ENCODE peak calls at places on chromosome 19, in four cellular contexts. One of them, this sample, is unnamed.

GRCh38 chr19:3687774-3688706 is 12.2 kb downstream of the PIP5K1C start:
- DNase-seq in esophagus squamous epithelium: no peak
- DNase-seq in mesothelial cell of epicardium: no peak
- DNase-seq in activated T-helper 1 cell treated with anti-CD3 and anti-CD28 coated beads, Interleukin-2, amount 50 U/mL, for 16 hours: no peak
- DNase-seq in this sample: no peak

GRCh38 chr19:38387550-38388309 is at the start of gene GGN:
- DNase-seq in esophagus squamous epithelium: peak; percentile 35
- DNase-seq in mesothelial cell of epicardium: peak; percentile 89
- DNase-seq in activated T-helper 1 cell treated with anti-CD3 and anti-CD28 coated beads, Interleukin-2, amount 50 U/mL, for 16 hours: peak; percentile 63
- DNase-seq in this sample: no peak

GRCh38 chr19:6108721-6109633 is 1.3 kb downstream of the RFX2 start:
- DNase-seq in esophagus squamous epithelium: no peak
- DNase-seq in mesothelial cell of epicardium: no peak
- DNase-seq in activated T-helper 1 cell treated with anti-CD3 and anti-CD28 coated beads, Interleukin-2, amount 50 U/mL, for 16 hours: peak; percentile 44
- DNase-seq in this sample: no peak

GRCh38 chr19:2329162-2329505 is 650 bp downstream of the SPPL2B start:
- DNase-seq in esophagus squamous epithelium: no peak
- DNase-seq in mesothelial cell of epicardium: no peak
- DNase-seq in activated T-helper 1 cell treated with anti-CD3 and anti-CD28 coated beads, Interleukin-2, amount 50 U/mL, for 16 hours: no peak
- DNase-seq in this sample: no peak

GRCh38 chr19:16896913-16897571 is 8.2 kb downstream of the F2RL3 start:
- DNase-seq in esophagus squamous epithelium: peak; percentile 98
- DNase-seq in mesothelial cell of epicardium: peak; percentile 83
- DNase-seq in activated T-helper 1 cell treated with anti-CD3 and anti-CD28 coated beads, Interleukin-2, amount 50 U/mL, for 16 hours: peak; percentile 42
- DNase-seq in this sample: no peak

GRCh38 chr19:7926727-7927604 is 1.0 kb upstream of the CTXN1 start:
- DNase-seq in esophagus squamous epithelium: no peak
- DNase-seq in mesothelial cell of epicardium: no peak
- DNase-seq in activated T-helper 1 cell treated with anti-CD3 and anti-CD28 coated beads, Interleukin-2, amount 50 U/mL, for 16 hours: no peak
- DNase-seq in this sample: no peak

GRCh38 chr19:37779139-37780035 is at the start of gene ZNF573:
- DNase-seq in esophagus squamous epithelium: peak; percentile 34
- DNase-seq in mesothelial cell of epicardium: peak; percentile 66
- DNase-seq in activated T-helper 1 cell treated with anti-CD3 and anti-CD28 coated beads, Interleukin-2, amount 50 U/mL, for 16 hours: peak; percentile 57
- DNase-seq in this sample: peak; percentile 63

GRCh38 chr19:35870798-35871197 is 2.4 kb downstream of the APLP1 start:
- DNase-seq in esophagus squamous epithelium: no peak
- DNase-seq in mesothelial cell of epicardium: no peak
- DNase-seq in activated T-helper 1 cell treated with anti-CD3 and anti-CD28 coated beads, Interleukin-2, amount 50 U/mL, for 16 hours: no peak
- DNase-seq in this sample: no peak

GRCh38 chr19:17107546-17108452 is 32.2 kb downstream of the MYO9B start:
- DNase-seq in esophagus squamous epithelium: no peak
- DNase-seq in mesothelial cell of epicardium: no peak
- DNase-seq in activated T-helper 1 cell treated with anti-CD3 and anti-CD28 coated beads, Interleukin-2, amount 50 U/mL, for 16 hours: no peak
- DNase-seq in this sample: peak; percentile 35

GRCh38 chr19:43465468-43466120 is at the start of gene LYPD3:
- DNase-seq in esophagus squamous epithelium: no peak
- DNase-seq in mesothelial cell of epicardium: no peak
- DNase-seq in activated T-helper 1 cell treated with anti-CD3 and anti-CD28 coated beads, Interleukin-2, amount 50 U/mL, for 16 hours: no peak
- DNase-seq in this sample: no peak

GRCh38 chr19:947707-948533 is 22.1 kb downstream of the ARID3A start:
- DNase-seq in esophagus squamous epithelium: peak; percentile 54
- DNase-seq in mesothelial cell of epicardium: no peak
- DNase-seq in activated T-helper 1 cell treated with anti-CD3 and anti-CD28 coated beads, Interleukin-2, amount 50 U/mL, for 16 hours: no peak
- DNase-seq in this sample: peak; percentile 34

GRCh38 chr19:45825263-45825605 is 10.1 kb upstream of the RSPH6A start:
- DNase-seq in esophagus squamous epithelium: no peak
- DNase-seq in mesothelial cell of epicardium: no peak
- DNase-seq in activated T-helper 1 cell treated with anti-CD3 and anti-CD28 coated beads, Interleukin-2, amount 50 U/mL, for 16 hours: no peak
- DNase-seq in this sample: no peak

GRCh38 chr19:32273483-32273882 is 71.9 kb upstream of the ZNF507 start:
- DNase-seq in esophagus squamous epithelium: no peak
- DNase-seq in mesothelial cell of epicardium: no peak
- DNase-seq in activated T-helper 1 cell treated with anti-CD3 and anti-CD28 coated beads, Interleukin-2, amount 50 U/mL, for 16 hours: no peak
- DNase-seq in this sample: no peak

GRCh38 chr19:24040621-24041020 is 46.4 kb upstream of the ZNF254 start:
- DNase-seq in esophagus squamous epithelium: no peak
- DNase-seq in mesothelial cell of epicardium: no peak
- DNase-seq in activated T-helper 1 cell treated with anti-CD3 and anti-CD28 coated beads, Interleukin-2, amount 50 U/mL, for 16 hours: no peak
- DNase-seq in this sample: no peak

GRCh38 chr19:32201661-32202060 is 143.7 kb upstream of the ZNF507 start:
- DNase-seq in esophagus squamous epithelium: no peak
- DNase-seq in mesothelial cell of epicardium: no peak
- DNase-seq in activated T-helper 1 cell treated with anti-CD3 and anti-CD28 coated beads, Interleukin-2, amount 50 U/mL, for 16 hours: no peak
- DNase-seq in this sample: no peak

GRCh38 chr19:41893899-41894298 is 10.9 kb downstream of the ARHGEF1 start:
- DNase-seq in esophagus squamous epithelium: no peak
- DNase-seq in mesothelial cell of epicardium: no peak
- DNase-seq in activated T-helper 1 cell treated with anti-CD3 and anti-CD28 coated beads, Interleukin-2, amount 50 U/mL, for 16 hours: no peak
- DNase-seq in this sample: no peak

GRCh38 chr19:16371540-16371986 is 46.9 kb downstream of the KLF2 start:
- DNase-seq in esophagus squamous epithelium: peak; percentile 58
- DNase-seq in mesothelial cell of epicardium: no peak
- DNase-seq in activated T-helper 1 cell treated with anti-CD3 and anti-CD28 coated beads, Interleukin-2, amount 50 U/mL, for 16 hours: peak; percentile 78
- DNase-seq in this sample: no peak

GRCh38 chr19:28881616-28882015 is 331.3 kb downstream of the UQCRFS1 start:
- DNase-seq in esophagus squamous epithelium: no peak
- DNase-seq in mesothelial cell of epicardium: no peak
- DNase-seq in activated T-helper 1 cell treated with anti-CD3 and anti-CD28 coated beads, Interleukin-2, amount 50 U/mL, for 16 hours: no peak
- DNase-seq in this sample: no peak

GRCh38 chr19:751501-752341 is 809 bp downstream of the MISP start:
- DNase-seq in esophagus squamous epithelium: no peak
- DNase-seq in mesothelial cell of epicardium: no peak
- DNase-seq in activated T-helper 1 cell treated with anti-CD3 and anti-CD28 coated beads, Interleukin-2, amount 50 U/mL, for 16 hours: no peak
- DNase-seq in this sample: no peak

GRCh38 chr19:5913739-5914357 is at the start of gene CAPS:
- DNase-seq in esophagus squamous epithelium: no peak
- DNase-seq in mesothelial cell of epicardium: no peak
- DNase-seq in activated T-helper 1 cell treated with anti-CD3 and anti-CD28 coated beads, Interleukin-2, amount 50 U/mL, for 16 hours: no peak
- DNase-seq in this sample: no peak

GRCh38 chr19:50820086-50820485 is 3.5 kb downstream of the KLK1 start:
- DNase-seq in esophagus squamous epithelium: no peak
- DNase-seq in mesothelial cell of epicardium: no peak
- DNase-seq in activated T-helper 1 cell treated with anti-CD3 and anti-CD28 coated beads, Interleukin-2, amount 50 U/mL, for 16 hours: no peak
- DNase-seq in this sample: no peak

GRCh38 chr19:2491130-2491801 is 15.3 kb downstream of the GADD45B start:
- DNase-seq in esophagus squamous epithelium: no peak
- DNase-seq in mesothelial cell of epicardium: no peak
- DNase-seq in activated T-helper 1 cell treated with anti-CD3 and anti-CD28 coated beads, Interleukin-2, amount 50 U/mL, for 16 hours: no peak
- DNase-seq in this sample: no peak

GRCh38 chr19:53912653-53913052 is 3.6 kb downstream of the CACNG7 start:
- DNase-seq in esophagus squamous epithelium: no peak
- DNase-seq in mesothelial cell of epicardium: no peak
- DNase-seq in activated T-helper 1 cell treated with anti-CD3 and anti-CD28 coated beads, Interleukin-2, amount 50 U/mL, for 16 hours: no peak
- DNase-seq in this sample: no peak

GRCh38 chr19:11673608-11674041 is 65.1 kb downstream of the ZNF823 start:
- DNase-seq in esophagus squamous epithelium: no peak
- DNase-seq in mesothelial cell of epicardium: peak; percentile 39
- DNase-seq in activated T-helper 1 cell treated with anti-CD3 and anti-CD28 coated beads, Interleukin-2, amount 50 U/mL, for 16 hours: no peak
- DNase-seq in this sample: no peak

GRCh38 chr19:11451327-11451941 is 16.0 kb downstream of the PRKCSH start:
- DNase-seq in esophagus squamous epithelium: no peak
- DNase-seq in mesothelial cell of epicardium: no peak
- DNase-seq in activated T-helper 1 cell treated with anti-CD3 and anti-CD28 coated beads, Interleukin-2, amount 50 U/mL, for 16 hours: no peak
- DNase-seq in this sample: no peak

GRCh38 chr19:31578326-31578725 is 229.1 kb upstream of the TSHZ3 start:
- DNase-seq in esophagus squamous epithelium: no peak
- DNase-seq in mesothelial cell of epicardium: no peak
- DNase-seq in activated T-helper 1 cell treated with anti-CD3 and anti-CD28 coated beads, Interleukin-2, amount 50 U/mL, for 16 hours: no peak
- DNase-seq in this sample: no peak

GRCh38 chr19:6414033-6414643 is 10.5 kb downstream of the KHSRP start:
- DNase-seq in esophagus squamous epithelium: no peak
- DNase-seq in mesothelial cell of epicardium: no peak
- DNase-seq in activated T-helper 1 cell treated with anti-CD3 and anti-CD28 coated beads, Interleukin-2, amount 50 U/mL, for 16 hours: no peak
- DNase-seq in this sample: no peak

GRCh38 chr19:29528350-29528945 is 2.7 kb downstream of the VSTM2B start:
- DNase-seq in esophagus squamous epithelium: no peak
- DNase-seq in mesothelial cell of epicardium: peak; percentile 57
- DNase-seq in activated T-helper 1 cell treated with anti-CD3 and anti-CD28 coated beads, Interleukin-2, amount 50 U/mL, for 16 hours: peak; percentile 20
- DNase-seq in this sample: no peak

GRCh38 chr19:51440846-51441409 is 17.3 kb downstream of the SIGLEC8 start:
- DNase-seq in esophagus squamous epithelium: no peak
- DNase-seq in mesothelial cell of epicardium: no peak
- DNase-seq in activated T-helper 1 cell treated with anti-CD3 and anti-CD28 coated beads, Interleukin-2, amount 50 U/mL, for 16 hours: peak; percentile 35
- DNase-seq in this sample: no peak

GRCh38 chr19:5694952-5695648 is 5.0 kb downstream of the RPL36 start:
- DNase-seq in esophagus squamous epithelium: no peak
- DNase-seq in mesothelial cell of epicardium: no peak
- DNase-seq in activated T-helper 1 cell treated with anti-CD3 and anti-CD28 coated beads, Interleukin-2, amount 50 U/mL, for 16 hours: no peak
- DNase-seq in this sample: no peak

GRCh38 chr19:3451451-3451866 is 28.9 kb downstream of the SMIM24 start:
- DNase-seq in esophagus squamous epithelium: no peak
- DNase-seq in mesothelial cell of epicardium: no peak
- DNase-seq in activated T-helper 1 cell treated with anti-CD3 and anti-CD28 coated beads, Interleukin-2, amount 50 U/mL, for 16 hours: no peak
- DNase-seq in this sample: no peak

GRCh38 chr19:18771328-18772242 is 19.5 kb downstream of the COMP start:
- DNase-seq in esophagus squamous epithelium: no peak
- DNase-seq in mesothelial cell of epicardium: no peak
- DNase-seq in activated T-helper 1 cell treated with anti-CD3 and anti-CD28 coated beads, Interleukin-2, amount 50 U/mL, for 16 hours: no peak
- DNase-seq in this sample: no peak

This sample was measured in SIG-M5.